ENCODE peak calls at places on chromosomes 13 and 19, in five cellular contexts. G, W, C, A and R are unnamed samples.

GRCh38 chr19:51341976-51342580 is at the start of gene VSIG10L:
- DNase-seq in W (no peak), C (no peak), A (no peak), G (no peak), R (no peak)

GRCh38 chr13:31282741-31283455 is 83.1 kb downstream of the B3GLCT start:
- DNase-seq in A (no peak), C (no peak), W (no peak), G (no peak), R (no peak)

GRCh38 chr13:113442354-113442984 is 10.8 kb downstream of the ADPRHL1 start:
- DNase-seq in W (no peak), A (no peak), G (no peak), C (no peak), R (no peak)

GRCh38 chr13:21735621-21736401 is 64.9 kb downstream of the FGF9 start:
- DNase-seq in C (no peak), W (peak; percentile 90), A (no peak), G (no peak), R (no peak)

GRCh38 chr19:49011194-49011593 is 5.7 kb downstream of the LHB start:
- DNase-seq in G (no peak), W (no peak), C (no peak), A (no peak), R (no peak)

GRCh38 chr13:51380269-51380668 is 40.8 kb downstream of the SERPINE3 start:
- DNase-seq in W (no peak), A (no peak), C (peak; percentile 2), G (no peak), R (no peak)

GRCh38 chr13:49610176-49610575 is 18.1 kb upstream of the ARL11 start:
- DNase-seq in G (no peak), C (peak; percentile 20), A (no peak), W (no peak), R (no peak)

GRCh38 chr19:56079609-56080008 is 41.5 kb downstream of the ZNF787 start:
- DNase-seq in W (no peak), A (no peak), C (no peak), G (no peak), R (peak; percentile 7)

GRCh38 chr19:19113040-19113541 is 25.2 kb downstream of the TMEM161A start:
- DNase-seq in C (peak; percentile 16), A (no peak), G (no peak), W (peak; percentile 22), R (no peak)

GRCh38 chr13:106566682-106567420 is 1.1 kb downstream of the ARGLU1 start:
- DNase-seq in C (peak; percentile 78), A (peak; percentile 16), W (peak; percentile 29), G (no peak), R (peak; percentile 47)

GRCh38 chr19:40690699-40691420 is 409 bp upstream of the NUMBL start:
- DNase-seq in G (peak; percentile 72), C (peak; percentile 93), W (peak; percentile 92), A (peak; percentile 85), R (peak; percentile 97)

GRCh38 chr19:335486-336066 is 9.0 kb downstream of the MIER2 start:
- DNase-seq in A (no peak), C (no peak), G (no peak), W (no peak), R (no peak)

GRCh38 chr19:46371371-46371901 is 24.5 kb downstream of the PPP5C start:
- DNase-seq in A (no peak), G (no peak), C (no peak), W (no peak), R (no peak)